ENCODE peak calls at places on chromosomes 16 and 17, in five cellular contexts. One of them, this sample, is unnamed.

GRCh38 chr16:85613609-85614337 is 651 bp downstream of the GSE1 start:
- DNase-seq in T-cell: no peak
- DNase-seq in activated naive CD4-positive, alpha-beta T cell: no peak
- DNase-seq in EH: peak
- DNase-seq in stimulated activated CD4-positive, alpha-beta T cell treated with anti-CD3 and anti-CD28 coated beads, Interleukin-2, amount 100 ng/mL, for 48 hours: no peak
- DNase-seq in this sample: no peak

GRCh38 chr16:58378401-58378800 is 13.9 kb upstream of the GINS3 start:
- DNase-seq in activated naive CD4-positive, alpha-beta T cell: no peak
- DNase-seq in EH: no peak
- DNase-seq in T-cell: no peak
- DNase-seq in stimulated activated CD4-positive, alpha-beta T cell treated with anti-CD3 and anti-CD28 coated beads, Interleukin-2, amount 100 ng/mL, for 48 hours: no peak
- DNase-seq in this sample: no peak

GRCh38 chr17:53409588-53409987 is 413.1 kb upstream of the KIF2B start:
- DNase-seq in EH: no peak
- DNase-seq in activated naive CD4-positive, alpha-beta T cell: no peak
- DNase-seq in T-cell: no peak
- DNase-seq in stimulated activated CD4-positive, alpha-beta T cell treated with anti-CD3 and anti-CD28 coated beads, Interleukin-2, amount 100 ng/mL, for 48 hours: no peak
- DNase-seq in this sample: no peak

GRCh38 chr17:48577946-48578615 is at the start of gene HOXB4:
- DNase-seq in EH: no peak
- DNase-seq in T-cell: peak
- DNase-seq in stimulated activated CD4-positive, alpha-beta T cell treated with anti-CD3 and anti-CD28 coated beads, Interleukin-2, amount 100 ng/mL, for 48 hours: no peak
- DNase-seq in activated naive CD4-positive, alpha-beta T cell: peak
- DNase-seq in this sample: no peak

GRCh38 chr16:21656795-21657768 is 4.7 kb upstream of the IGSF6 start:
- DNase-seq in stimulated activated CD4-positive, alpha-beta T cell treated with anti-CD3 and anti-CD28 coated beads, Interleukin-2, amount 100 ng/mL, for 48 hours: no peak
- DNase-seq in EH: peak
- DNase-seq in T-cell: no peak
- DNase-seq in activated naive CD4-positive, alpha-beta T cell: no peak
- DNase-seq in this sample: peak

GRCh38 chr16:48261569-48261968 is 14.2 kb upstream of the ABCC11 start:
- DNase-seq in stimulated activated CD4-positive, alpha-beta T cell treated with anti-CD3 and anti-CD28 coated beads, Interleukin-2, amount 100 ng/mL, for 48 hours: no peak
- DNase-seq in EH: no peak
- DNase-seq in T-cell: no peak
- DNase-seq in activated naive CD4-positive, alpha-beta T cell: no peak
- DNase-seq in this sample: no peak

GRCh38 chr17:22286337-22287041 is 594.2 kb downstream of the KCNJ18 start:
- DNase-seq in activated naive CD4-positive, alpha-beta T cell: no peak
- DNase-seq in stimulated activated CD4-positive, alpha-beta T cell treated with anti-CD3 and anti-CD28 coated beads, Interleukin-2, amount 100 ng/mL, for 48 hours: no peak
- DNase-seq in T-cell: no peak
- DNase-seq in EH: no peak
- DNase-seq in this sample: no peak

GRCh38 chr16:47045023-47045422 is 71.5 kb upstream of the DNAJA2 start:
- DNase-seq in T-cell: no peak
- DNase-seq in stimulated activated CD4-positive, alpha-beta T cell treated with anti-CD3 and anti-CD28 coated beads, Interleukin-2, amount 100 ng/mL, for 48 hours: no peak
- DNase-seq in EH: peak
- DNase-seq in activated naive CD4-positive, alpha-beta T cell: no peak
- DNase-seq in this sample: peak

GRCh38 chr16:56860226-56861020 is 4.6 kb upstream of the SLC12A3 start:
- DNase-seq in EH: no peak
- DNase-seq in T-cell: no peak
- DNase-seq in activated naive CD4-positive, alpha-beta T cell: no peak
- DNase-seq in stimulated activated CD4-positive, alpha-beta T cell treated with anti-CD3 and anti-CD28 coated beads, Interleukin-2, amount 100 ng/mL, for 48 hours: no peak
- DNase-seq in this sample: no peak

GRCh38 chr17:70871180-70871818 is 702.0 kb downstream of the KCNJ2 start:
- DNase-seq in EH: no peak
- DNase-seq in stimulated activated CD4-positive, alpha-beta T cell treated with anti-CD3 and anti-CD28 coated beads, Interleukin-2, amount 100 ng/mL, for 48 hours: no peak
- DNase-seq in activated naive CD4-positive, alpha-beta T cell: no peak
- DNase-seq in T-cell: no peak
- DNase-seq in this sample: no peak

GRCh38 chr17:6506679-6507231 is 49.6 kb downstream of the PITPNM3 start:
- DNase-seq in activated naive CD4-positive, alpha-beta T cell: no peak
- DNase-seq in T-cell: no peak
- DNase-seq in stimulated activated CD4-positive, alpha-beta T cell treated with anti-CD3 and anti-CD28 coated beads, Interleukin-2, amount 100 ng/mL, for 48 hours: no peak
- DNase-seq in EH: peak
- DNase-seq in this sample: no peak

GRCh38 chr17:21288581-21289017 is 4.1 kb downstream of the MAP2K3 start:
- DNase-seq in T-cell: no peak
- DNase-seq in stimulated activated CD4-positive, alpha-beta T cell treated with anti-CD3 and anti-CD28 coated beads, Interleukin-2, amount 100 ng/mL, for 48 hours: no peak
- DNase-seq in EH: peak
- DNase-seq in activated naive CD4-positive, alpha-beta T cell: no peak
- DNase-seq in this sample: no peak

GRCh38 chr17:41404024-41404651 is 6.7 kb upstream of the KRT31 start:
- DNase-seq in EH: peak
- DNase-seq in T-cell: no peak
- DNase-seq in activated naive CD4-positive, alpha-beta T cell: no peak
- DNase-seq in stimulated activated CD4-positive, alpha-beta T cell treated with anti-CD3 and anti-CD28 coated beads, Interleukin-2, amount 100 ng/mL, for 48 hours: peak
- DNase-seq in this sample: no peak

GRCh38 chr17:8223356-8224063 is 13.1 kb upstream of the AURKB start:
- DNase-seq in EH: peak
- DNase-seq in stimulated activated CD4-positive, alpha-beta T cell treated with anti-CD3 and anti-CD28 coated beads, Interleukin-2, amount 100 ng/mL, for 48 hours: peak
- DNase-seq in T-cell: peak
- DNase-seq in activated naive CD4-positive, alpha-beta T cell: peak
- DNase-seq in this sample: peak

GRCh38 chr16:27446721-27447120 is 44.7 kb downstream of the IL21R start:
- DNase-seq in T-cell: peak
- DNase-seq in stimulated activated CD4-positive, alpha-beta T cell treated with anti-CD3 and anti-CD28 coated beads, Interleukin-2, amount 100 ng/mL, for 48 hours: no peak
- DNase-seq in EH: no peak
- DNase-seq in activated naive CD4-positive, alpha-beta T cell: peak
- DNase-seq in this sample: no peak

GRCh38 chr16:85086347-85087291 is 25.7 kb downstream of the CIBAR2 start:
- DNase-seq in activated naive CD4-positive, alpha-beta T cell: peak
- DNase-seq in T-cell: peak
- DNase-seq in stimulated activated CD4-positive, alpha-beta T cell treated with anti-CD3 and anti-CD28 coated beads, Interleukin-2, amount 100 ng/mL, for 48 hours: peak
- DNase-seq in EH: peak
- DNase-seq in this sample: peak

GRCh38 chr16:2470603-2471015 is 488 bp upstream of the NTN3 start:
- DNase-seq in EH: no peak
- DNase-seq in stimulated activated CD4-positive, alpha-beta T cell treated with anti-CD3 and anti-CD28 coated beads, Interleukin-2, amount 100 ng/mL, for 48 hours: no peak
- DNase-seq in T-cell: no peak
- DNase-seq in activated naive CD4-positive, alpha-beta T cell: no peak
- DNase-seq in this sample: no peak

GRCh38 chr16:69711115-69711740 is 15.1 kb downstream of the NQO1 start:
- DNase-seq in stimulated activated CD4-positive, alpha-beta T cell treated with anti-CD3 and anti-CD28 coated beads, Interleukin-2, amount 100 ng/mL, for 48 hours: no peak
- DNase-seq in activated naive CD4-positive, alpha-beta T cell: no peak
- DNase-seq in EH: peak
- DNase-seq in T-cell: no peak
- DNase-seq in this sample: no peak

GRCh38 chr16:9258423-9259051 is 167.1 kb downstream of the HAPSTR1 start:
- DNase-seq in stimulated activated CD4-positive, alpha-beta T cell treated with anti-CD3 and anti-CD28 coated beads, Interleukin-2, amount 100 ng/mL, for 48 hours: peak
- DNase-seq in activated naive CD4-positive, alpha-beta T cell: no peak
- DNase-seq in EH: peak
- DNase-seq in T-cell: no peak
- DNase-seq in this sample: peak

GRCh38 chr17:80936218-80936617 is 55.4 kb upstream of the CHMP6 start:
- DNase-seq in T-cell: no peak
- DNase-seq in stimulated activated CD4-positive, alpha-beta T cell treated with anti-CD3 and anti-CD28 coated beads, Interleukin-2, amount 100 ng/mL, for 48 hours: no peak
- DNase-seq in EH: no peak
- DNase-seq in activated naive CD4-positive, alpha-beta T cell: no peak
- DNase-seq in this sample: no peak

This sample was measured in Ammon's horn.